ENCODE peak calls at places on chromosomes 6 and 20, in seven cellular contexts. One of them, this sample, is unnamed.

GRCh38 chr20:17590245-17590644 is 20.4 kb downstream of the DSTN start:
- DNase-seq in suprapubic skin: no peak
- DNase-seq in endothelial cell of umbilical vein: no peak
- DNase-seq in HCT116: no peak
- DNase-seq in spleen: no peak
- DNase-seq in HepG2: no peak
- DNase-seq in prostate gland: no peak
- DNase-seq in this sample: no peak

GRCh38 chr6:166553563-166554271 is 32.8 kb downstream of the RAMACL start:
- DNase-seq in suprapubic skin: no peak
- DNase-seq in endothelial cell of umbilical vein: no peak
- DNase-seq in HCT116: no peak
- DNase-seq in spleen: no peak
- DNase-seq in HepG2: no peak
- DNase-seq in prostate gland: no peak
- DNase-seq in this sample: no peak

GRCh38 chr20:38222231-38222922 is 38.2 kb downstream of the KIAA1755 start:
- DNase-seq in suprapubic skin: peak; percentile 76
- DNase-seq in endothelial cell of umbilical vein: peak; percentile 65
- DNase-seq in HCT116: peak; percentile 36
- DNase-seq in spleen: peak; percentile 83
- DNase-seq in HepG2: peak; percentile 71
- DNase-seq in prostate gland: peak; percentile 37
- DNase-seq in this sample: peak; percentile 48

GRCh38 chr6:148287979-148288378 is 54.7 kb upstream of the SASH1 start:
- DNase-seq in suprapubic skin: no peak
- DNase-seq in endothelial cell of umbilical vein: no peak
- DNase-seq in HCT116: no peak
- DNase-seq in spleen: no peak
- DNase-seq in HepG2: no peak
- DNase-seq in prostate gland: no peak
- DNase-seq in this sample: no peak

GRCh38 chr20:58070664-58071499 is 157.6 kb downstream of the ANKRD60 start:
- DNase-seq in suprapubic skin: no peak
- DNase-seq in endothelial cell of umbilical vein: no peak
- DNase-seq in HCT116: no peak
- DNase-seq in spleen: peak; percentile 43
- DNase-seq in HepG2: no peak
- DNase-seq in prostate gland: no peak
- DNase-seq in this sample: no peak

GRCh38 chr20:63885264-63886053 is 9.5 kb upstream of the DNAJC5 start:
- DNase-seq in suprapubic skin: no peak
- DNase-seq in endothelial cell of umbilical vein: no peak
- DNase-seq in HCT116: no peak
- DNase-seq in spleen: no peak
- DNase-seq in HepG2: no peak
- DNase-seq in prostate gland: no peak
- DNase-seq in this sample: peak; percentile 50

GRCh38 chr6:37433657-37434271 is 743 bp downstream of the CMTR1 start:
- DNase-seq in suprapubic skin: no peak
- DNase-seq in endothelial cell of umbilical vein: no peak
- DNase-seq in HCT116: no peak
- DNase-seq in spleen: no peak
- DNase-seq in HepG2: peak; percentile 16
- DNase-seq in prostate gland: no peak
- DNase-seq in this sample: peak; percentile 31

GRCh38 chr6:13573669-13574110 is 711 bp upstream of the SIRT5 start:
- DNase-seq in suprapubic skin: no peak
- DNase-seq in endothelial cell of umbilical vein: peak; percentile 48
- DNase-seq in HCT116: peak; percentile 18
- DNase-seq in spleen: peak; percentile 81
- DNase-seq in HepG2: peak; percentile 29
- DNase-seq in prostate gland: peak; percentile 13
- DNase-seq in this sample: no peak

GRCh38 chr6:105968230-105968954 is 117.7 kb upstream of the PRDM1 start:
- DNase-seq in suprapubic skin: no peak
- DNase-seq in endothelial cell of umbilical vein: no peak
- DNase-seq in HCT116: no peak
- DNase-seq in spleen: no peak
- DNase-seq in HepG2: peak; percentile 49
- DNase-seq in prostate gland: no peak
- DNase-seq in this sample: no peak

GRCh38 chr6:89797317-89797716 is 22.3 kb downstream of the MDN1 start:
- DNase-seq in suprapubic skin: no peak
- DNase-seq in endothelial cell of umbilical vein: no peak
- DNase-seq in HCT116: no peak
- DNase-seq in spleen: no peak
- DNase-seq in HepG2: no peak
- DNase-seq in prostate gland: no peak
- DNase-seq in this sample: no peak

GRCh38 chr6:93675856-93676255 is 256.5 kb upstream of the EPHA7 start:
- DNase-seq in suprapubic skin: no peak
- DNase-seq in endothelial cell of umbilical vein: no peak
- DNase-seq in HCT116: no peak
- DNase-seq in spleen: no peak
- DNase-seq in HepG2: no peak
- DNase-seq in prostate gland: no peak
- DNase-seq in this sample: no peak

GRCh38 chr6:87929843-87930288 is 117.8 kb upstream of the SPACA1 start:
- DNase-seq in suprapubic skin: peak; percentile 75
- DNase-seq in endothelial cell of umbilical vein: peak; percentile 77
- DNase-seq in HCT116: peak; percentile 71
- DNase-seq in spleen: peak; percentile 88
- DNase-seq in HepG2: peak; percentile 78
- DNase-seq in prostate gland: peak; percentile 79
- DNase-seq in this sample: no peak

DNA sequence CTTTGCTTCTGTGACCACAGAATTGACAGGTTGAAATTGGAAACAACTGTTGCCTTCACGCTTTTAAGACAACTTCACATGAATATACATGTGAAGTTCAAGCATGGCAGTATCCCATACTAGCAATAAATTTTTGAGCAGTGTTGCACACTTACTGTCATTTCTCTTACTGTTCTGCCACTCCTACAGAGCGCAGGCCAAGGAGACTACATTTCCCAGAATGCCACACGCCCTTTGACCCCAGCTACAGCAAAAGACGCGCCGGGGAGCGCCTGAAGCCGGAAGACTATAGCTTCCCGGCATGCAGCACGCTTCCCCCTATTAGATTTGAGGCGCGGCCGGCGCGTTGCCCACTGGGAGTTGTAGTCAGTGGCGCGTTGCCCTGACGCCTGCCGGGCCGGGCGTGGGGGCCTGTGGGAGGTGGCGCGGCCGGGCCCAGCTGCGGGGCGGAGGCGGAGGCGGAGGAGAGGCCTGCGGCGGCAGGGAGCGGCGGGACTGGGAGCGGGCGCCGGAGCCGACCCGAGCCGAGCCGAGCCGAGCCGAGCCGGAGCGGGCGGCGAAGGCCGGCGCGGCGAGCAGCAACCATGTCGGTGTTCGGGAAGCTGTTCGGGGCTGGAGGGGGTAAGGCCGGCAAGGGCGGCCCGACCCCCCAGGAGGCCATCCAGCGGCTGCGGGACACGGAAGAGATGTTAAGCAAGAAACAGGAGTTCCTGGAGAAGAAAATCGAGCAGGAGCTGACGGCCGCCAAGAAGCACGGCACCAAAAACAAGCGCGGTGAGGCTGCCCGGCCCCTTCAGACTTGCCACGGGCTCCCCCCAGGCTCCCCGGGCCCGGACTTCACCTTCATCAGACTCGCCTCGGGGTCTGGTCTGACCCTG is at the start of gene CHMP4B:
- DNase-seq in suprapubic skin: peak; percentile 99
- DNase-seq in endothelial cell of umbilical vein: peak; percentile 98
- DNase-seq in HCT116: peak; percentile 93
- DNase-seq in spleen: peak; percentile 100
- DNase-seq in HepG2: peak; percentile 99
- DNase-seq in prostate gland: peak; percentile 99
- DNase-seq in this sample: peak; percentile 100
- TF ChIP-seq POLR2A in suprapubic skin: peak; percentile 92
- TF ChIP-seq POLR2A in endothelial cell of umbilical vein: peak; percentile 69
- TF ChIP-seq POLR2A in HCT116: peak; percentile 31
- TF ChIP-seq POLR2A in spleen: peak; percentile 51
- TF ChIP-seq POLR2A in HepG2: peak; percentile 70
- TF ChIP-seq POLR2A in prostate gland: peak; percentile 87
- TF ChIP-seq POLR2A in this sample: no peak

GRCh38 chr6:119349341-119350201 is at the start of gene MAN1A1:
- DNase-seq in suprapubic skin: peak; percentile 91
- DNase-seq in endothelial cell of umbilical vein: peak; percentile 91
- DNase-seq in HCT116: peak; percentile 56
- DNase-seq in spleen: peak; percentile 98
- DNase-seq in HepG2: peak; percentile 87
- DNase-seq in prostate gland: peak; percentile 87
- DNase-seq in this sample: peak; percentile 99
- TF ChIP-seq POLR2AphosphoS5 in suprapubic skin: peak; percentile 58
- TF ChIP-seq POLR2AphosphoS5 in endothelial cell of umbilical vein: no peak
- TF ChIP-seq POLR2AphosphoS5 in HCT116: peak; percentile 89
- TF ChIP-seq POLR2AphosphoS5 in spleen: peak; percentile 99
- TF ChIP-seq POLR2AphosphoS5 in HepG2: peak; percentile 96
- TF ChIP-seq POLR2AphosphoS5 in prostate gland: peak; percentile 87
- TF ChIP-seq POLR2AphosphoS5 in this sample: peak; percentile 86

DNA sequence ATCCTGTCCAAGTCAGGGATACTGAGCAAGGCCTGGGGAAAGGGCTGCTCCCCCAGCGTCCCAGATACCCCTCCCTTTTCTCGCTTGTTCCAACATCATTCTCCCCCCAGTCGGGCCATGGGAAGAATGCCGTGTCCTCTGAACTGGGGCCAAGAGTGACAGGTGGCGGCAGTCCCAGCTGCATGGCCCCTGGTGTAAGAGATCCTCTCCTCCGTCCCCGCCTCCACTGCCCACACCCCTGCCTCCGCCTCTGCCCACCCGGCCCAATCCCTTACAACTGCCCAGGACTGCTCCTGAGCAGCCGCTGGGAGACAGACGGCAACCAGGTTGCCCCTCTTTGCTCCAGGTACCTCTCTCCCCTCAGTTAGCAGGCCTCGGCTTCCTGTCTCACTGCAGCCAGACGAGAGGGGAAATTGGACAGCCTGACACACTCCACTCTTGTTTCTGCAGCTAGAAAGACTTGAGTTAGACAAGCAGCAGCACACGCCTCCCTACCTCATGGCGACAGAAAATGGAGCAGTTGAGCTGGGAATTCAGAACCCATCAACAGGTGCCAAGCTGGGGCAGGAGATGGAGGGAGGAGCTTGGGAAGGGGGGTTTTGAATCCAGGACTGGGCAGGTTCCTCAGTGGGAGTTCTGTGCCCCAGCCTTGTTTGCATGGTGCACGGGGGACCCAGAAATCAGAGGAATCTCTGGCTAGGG is at the start of gene MYLK2:
- DNase-seq in suprapubic skin: no peak
- DNase-seq in endothelial cell of umbilical vein: no peak
- DNase-seq in HCT116: no peak
- DNase-seq in spleen: no peak
- DNase-seq in HepG2: no peak
- DNase-seq in prostate gland: no peak
- DNase-seq in this sample: no peak
- TF ChIP-seq POLR2A in suprapubic skin: no peak
- TF ChIP-seq POLR2A in endothelial cell of umbilical vein: no peak
- TF ChIP-seq POLR2A in HCT116: no peak
- TF ChIP-seq POLR2A in spleen: no peak
- TF ChIP-seq POLR2A in HepG2: no peak
- TF ChIP-seq POLR2A in prostate gland: no peak
- TF ChIP-seq POLR2A in this sample: no peak

DNA sequence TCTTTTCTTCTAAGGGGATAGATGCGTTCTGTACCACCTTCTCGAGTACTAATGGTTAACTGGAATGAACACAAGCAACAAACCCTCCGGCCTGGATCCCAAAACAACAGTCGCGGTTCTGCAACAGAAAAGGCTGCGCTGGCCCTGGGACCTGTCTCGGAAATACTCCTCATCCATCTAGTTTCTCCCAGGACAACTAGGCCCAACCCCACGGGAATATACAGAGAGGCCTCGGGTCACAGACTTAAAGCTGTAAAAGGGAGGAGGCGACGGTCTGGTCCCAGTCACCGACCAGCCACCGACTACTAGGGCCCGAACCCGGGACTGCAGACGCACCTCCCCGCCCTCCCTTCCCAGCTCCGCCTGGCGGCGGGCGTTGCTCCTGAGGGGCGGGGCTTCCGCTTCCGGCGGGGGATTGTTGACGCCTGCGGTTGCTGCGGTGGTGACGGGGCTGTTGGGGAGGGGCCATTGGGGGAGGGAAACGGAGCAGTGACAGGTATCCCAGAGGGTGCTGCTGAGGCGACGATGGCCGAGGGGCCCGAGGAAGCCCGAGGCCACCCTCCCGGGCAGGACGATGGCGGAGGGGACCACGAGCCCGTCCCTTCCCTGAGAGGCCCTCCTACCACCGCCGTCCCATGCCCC is at the start of gene FAM8A1:
- DNase-seq in suprapubic skin: peak; percentile 97
- DNase-seq in endothelial cell of umbilical vein: peak; percentile 84
- DNase-seq in HCT116: peak; percentile 84
- DNase-seq in spleen: peak; percentile 100
- DNase-seq in HepG2: peak; percentile 91
- DNase-seq in prostate gland: peak; percentile 95
- DNase-seq in this sample: peak; percentile 96
- TF ChIP-seq POLR2AphosphoS5 in suprapubic skin: peak; percentile 83
- TF ChIP-seq POLR2AphosphoS5 in endothelial cell of umbilical vein: peak; percentile 74
- TF ChIP-seq POLR2AphosphoS5 in HCT116: peak; percentile 94
- TF ChIP-seq POLR2AphosphoS5 in spleen: peak; percentile 97
- TF ChIP-seq POLR2AphosphoS5 in HepG2: peak; percentile 93
- TF ChIP-seq POLR2AphosphoS5 in prostate gland: peak; percentile 94
- TF ChIP-seq POLR2AphosphoS5 in this sample: peak; percentile 82

GRCh38 chr6:10531942-10532341 is 10.8 kb downstream of the GCNT2 start:
- DNase-seq in suprapubic skin: no peak
- DNase-seq in endothelial cell of umbilical vein: peak; percentile 27
- DNase-seq in HCT116: no peak
- DNase-seq in spleen: no peak
- DNase-seq in HepG2: no peak
- DNase-seq in prostate gland: no peak
- DNase-seq in this sample: peak; percentile 31
- TF ChIP-seq POLR2A in suprapubic skin: no peak
- TF ChIP-seq POLR2A in endothelial cell of umbilical vein: no peak
- TF ChIP-seq POLR2A in HCT116: no peak
- TF ChIP-seq POLR2A in spleen: no peak
- TF ChIP-seq POLR2A in HepG2: no peak
- TF ChIP-seq POLR2A in prostate gland: no peak
- TF ChIP-seq POLR2A in this sample: no peak

This sample was measured in upper lobe of left lung.